ENCODE peak calls at places on chromosomes 13 and 19, in ten cellular contexts. W is hepatocyte, K is left ventricle myocardium inferior, O is BE2C, H is HFF-Myc, T is fibroblast of mammary gland, R is choroid plexus epithelial cell, B is stomach, L is HFFc6, F is endodermal cell. S is an unnamed sample.

GRCh38 chr13:57075588-57075987 is 65.1 kb upstream of the PRR20A start:
- DNase-seq in W (no peak), K (no peak), O (no peak), H (no peak), T (no peak), R (no peak), B (no peak), L (no peak), F (no peak), S (no peak)

GRCh38 chr13:21683034-21683733 is 12.3 kb downstream of the FGF9 start:
- DNase-seq in W (no peak), K (no peak), O (no peak), H (no peak), T (peak; percentile 73), R (no peak), B (no peak), L (peak; percentile 88), F (no peak), S (no peak)

GRCh38 chr19:8473652-8474476 is 28.6 kb downstream of the PRAM1 start:
- DNase-seq in W (no peak), K (no peak), O (no peak), H (no peak), T (no peak), R (no peak), B (no peak), L (no peak), F (no peak), S (no peak)

GRCh38 chr13:108561152-108561551 is 68.3 kb upstream of the MYO16 start:
- DNase-seq in W (no peak), K (no peak), O (no peak), H (no peak), T (no peak), R (no peak), B (no peak), L (no peak), F (no peak), S (no peak)

GRCh38 chr19:1455336-1456120 is 5.6 kb downstream of the APC2 start:
- DNase-seq in W (peak; percentile 46), K (no peak), O (peak; percentile 88), H (no peak), T (peak; percentile 69), R (peak; percentile 47), B (peak; percentile 67), L (peak; percentile 37), F (peak; percentile 98), S (peak; percentile 94)

GRCh38 chr19:12647490-12648071 is 19.0 kb downstream of the MAN2B1 start:
- DNase-seq in W (peak; percentile 66), K (no peak), O (peak; percentile 68), H (no peak), T (no peak), R (peak; percentile 51), B (peak; percentile 82), L (no peak), F (peak; percentile 94), S (peak; percentile 88)

GRCh38 chr13:97429681-97430081 is 4.3 kb upstream of the RAP2A start:
- DNase-seq in W (no peak), K (no peak), O (no peak), H (no peak), T (peak; percentile 77), R (peak; percentile 30), B (no peak), L (peak; percentile 15), F (no peak), S (no peak)

GRCh38 chr19:2867025-2867991 is at the start of gene ZNF556:
- DNase-seq in W (no peak), K (no peak), O (peak; percentile 98), H (no peak), T (peak; percentile 87), R (no peak), B (no peak), L (no peak), F (peak; percentile 47), S (peak; percentile 99)

GRCh38 chr13:76792680-76793334 is 93.4 kb downstream of the KCTD12 start:
- DNase-seq in W (no peak), K (no peak), O (no peak), H (no peak), T (peak; percentile 81), R (peak; percentile 87), B (no peak), L (peak; percentile 57), F (no peak), S (no peak)

GRCh38 chr13:47332149-47332548 is 435.3 kb upstream of the HTR2A start:
- DNase-seq in W (no peak), K (no peak), O (no peak), H (no peak), T (peak; percentile 32), R (peak; percentile 29), B (no peak), L (peak; percentile 42), F (no peak), S (no peak)

GRCh38 chr19:10895920-10896319 is 24.6 kb downstream of the CARM1 start:
- DNase-seq in W (no peak), K (no peak), O (no peak), H (no peak), T (no peak), R (no peak), B (no peak), L (no peak), F (peak; percentile 85), S (no peak)

GRCh38 chr13:31930901-31931522 is 100.6 kb upstream of the FRY start:
- DNase-seq in W (peak; percentile 14), K (no peak), O (no peak), H (no peak), T (no peak), R (peak; percentile 21), B (no peak), L (no peak), F (no peak), S (no peak)

GRCh38 chr19:51640371-51640770 is 6.3 kb downstream of the SIGLEC14 start:
- DNase-seq in W (no peak), K (no peak), O (no peak), H (no peak), T (no peak), R (no peak), B (no peak), L (no peak), F (no peak), S (no peak)

GRCh38 chr19:51639916-51640315 is 6.7 kb downstream of the SIGLEC14 start:
- DNase-seq in W (no peak), K (no peak), O (no peak), H (no peak), T (no peak), R (no peak), B (no peak), L (no peak), F (no peak), S (no peak)

GRCh38 chr19:51641648-51642047 is 5.0 kb downstream of the SIGLEC14 start:
- DNase-seq in W (no peak), K (no peak), O (no peak), H (no peak), T (no peak), R (no peak), B (no peak), L (no peak), F (no peak), S (no peak)

GRCh38 chr19:51632126-51632525 is 1.9 kb upstream of the SIGLEC5 start:
- DNase-seq in W (no peak), K (no peak), O (no peak), H (no peak), T (no peak), R (no peak), B (no peak), L (no peak), F (no peak), S (no peak)

DNA sequence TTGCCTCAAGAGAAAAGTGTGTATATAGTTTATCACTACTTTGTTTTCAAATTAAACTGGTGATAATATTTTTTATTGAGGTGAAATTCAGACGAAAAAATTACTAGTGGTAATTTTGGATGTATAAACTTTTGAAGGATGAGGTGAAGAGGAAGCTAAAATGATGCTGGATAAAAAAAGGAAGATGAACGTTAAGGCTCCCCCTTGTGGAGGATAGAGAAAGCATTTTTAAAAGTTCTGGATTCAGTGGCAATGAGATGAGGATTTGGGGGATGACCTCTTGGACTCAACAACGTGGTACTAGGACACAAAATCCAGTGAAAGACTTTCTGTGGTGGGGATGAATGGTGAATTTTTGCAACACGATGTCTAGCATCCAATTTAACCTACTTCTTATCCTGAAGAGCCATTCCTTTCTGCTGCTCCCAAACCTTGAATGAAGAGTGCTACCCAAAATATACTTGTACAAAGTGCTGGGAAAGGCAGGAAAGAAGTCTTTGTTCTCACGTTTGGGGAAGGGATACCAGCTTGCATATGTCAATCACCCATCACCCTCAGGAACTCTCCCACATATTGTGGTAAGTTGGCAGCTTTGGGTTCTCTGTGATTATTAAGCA is 7.3 kb upstream of the SIGLEC5 start:
- DNase-seq in W (no peak), K (no peak), O (no peak), H (no peak), T (peak; percentile 2), R (peak; percentile 11), B (no peak), L (no peak), F (no peak), S (peak; percentile 33)
- TF ChIP-seq CTCF in W (peak; percentile 27), K (peak; percentile 29), O (peak; percentile 66), H (peak; percentile 26), T (peak; percentile 44), R (peak; percentile 38), B (peak; percentile 28), L (peak; percentile 77), F (peak; percentile 72), S (peak; percentile 58)

GRCh38 chr13:44978328-44978727 is 10.9 kb downstream of the NUFIP1 start:
- DNase-seq in W (no peak), K (no peak), O (no peak), H (no peak), T (no peak), R (no peak), B (no peak), L (no peak), F (no peak), S (no peak)
- TF ChIP-seq CTCF in W (no peak), K (no peak), O (no peak), H (no peak), T (peak; percentile 12), R (no peak), B (no peak), L (peak; percentile 64), F (peak; percentile 50), S (peak; percentile 35)

GRCh38 chr13:91922969-91923592 is 524.7 kb downstream of the GPC5 start:
- DNase-seq in W (peak; percentile 19), K (no peak), O (peak; percentile 10), H (no peak), T (no peak), R (peak; percentile 11), B (no peak), L (no peak), F (no peak), S (peak; percentile 6)
- TF ChIP-seq CTCF in W (no peak), K (peak; percentile 27), O (peak; percentile 71), H (no peak), T (no peak), R (no peak), B (no peak), L (no peak), F (peak; percentile 78), S (peak; percentile 33)

DNA sequence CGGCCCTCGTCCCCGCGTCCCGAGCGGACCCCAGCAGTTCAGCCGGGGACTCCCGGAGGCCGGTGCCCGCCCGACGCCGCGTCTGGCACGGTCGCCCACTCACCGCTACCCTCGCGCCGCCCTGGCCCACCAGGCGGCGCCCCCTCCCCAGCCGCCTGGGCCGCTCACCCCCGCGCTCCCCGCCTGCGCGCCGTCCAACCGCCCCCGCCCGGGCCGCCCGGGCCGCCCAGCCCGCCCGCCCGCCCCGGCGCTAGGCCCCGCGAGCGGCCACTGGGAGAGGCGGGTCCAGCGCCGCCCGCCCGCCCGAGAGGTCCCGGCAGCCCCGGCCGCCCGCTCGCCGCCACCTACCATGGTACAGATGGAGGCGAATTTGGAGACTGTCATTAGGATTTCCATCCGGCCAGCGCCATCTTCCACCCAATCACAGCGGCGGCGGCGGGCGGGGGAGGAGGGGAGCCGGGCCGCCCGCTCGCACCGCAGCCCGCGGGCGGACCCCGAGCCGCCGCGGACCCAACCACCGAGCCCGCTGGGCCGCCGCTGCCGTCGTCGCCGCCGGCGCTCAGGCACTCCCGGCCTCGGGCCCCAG is at the start of gene USP12:
- DNase-seq in W (peak; percentile 81), K (peak; percentile 37), O (peak; percentile 71), H (no peak), T (peak; percentile 25), R (no peak), B (no peak), L (no peak), F (peak; percentile 85), S (peak; percentile 86)
- TF ChIP-seq CTCF in W (peak; percentile 19), K (peak; percentile 27), O (peak; percentile 3), H (no peak), T (no peak), R (no peak), B (no peak), L (no peak), F (peak; percentile 51), S (no peak)